ENCODE peak calls at places on chromosomes 2 and 18, in ten cellular contexts. One of them, this sample, is unnamed.

GRCh38 chr2:74333175-74333574 is 10.0 kb downstream of the SLC4A5 start:
- DNase-seq in HCT116: peak; percentile 19
- DNase-seq in astrocyte of the spinal cord: peak; percentile 39
- DNase-seq in hepatocyte: peak; percentile 10
- DNase-seq in astrocyte of the cerebellum: peak; percentile 11
- DNase-seq in A549: peak; percentile 54
- DNase-seq in CD8-positive, alpha-beta T cell: no peak
- DNase-seq in MM.1S: peak; percentile 11
- DNase-seq in lower lobe of right lung: no peak
- DNase-seq in tibial nerve: no peak
- DNase-seq in this sample: peak; percentile 66

GRCh38 chr2:178767099-178768060 is 39.8 kb downstream of the TTN start:
- DNase-seq in HCT116: no peak
- DNase-seq in astrocyte of the spinal cord: no peak
- DNase-seq in hepatocyte: no peak
- DNase-seq in astrocyte of the cerebellum: no peak
- DNase-seq in A549: no peak
- DNase-seq in CD8-positive, alpha-beta T cell: no peak
- DNase-seq in MM.1S: no peak
- DNase-seq in lower lobe of right lung: no peak
- DNase-seq in tibial nerve: no peak
- DNase-seq in this sample: no peak

GRCh38 chr2:189654641-189655040 is 6.6 kb upstream of the ASNSD1 start:
- DNase-seq in HCT116: no peak
- DNase-seq in astrocyte of the spinal cord: peak; percentile 55
- DNase-seq in hepatocyte: no peak
- DNase-seq in astrocyte of the cerebellum: no peak
- DNase-seq in A549: no peak
- DNase-seq in CD8-positive, alpha-beta T cell: no peak
- DNase-seq in MM.1S: no peak
- DNase-seq in lower lobe of right lung: no peak
- DNase-seq in tibial nerve: no peak
- DNase-seq in this sample: no peak

GRCh38 chr2:72181616-72182015 is 34.0 kb upstream of the CYP26B1 start:
- DNase-seq in HCT116: no peak
- DNase-seq in astrocyte of the spinal cord: no peak
- DNase-seq in hepatocyte: no peak
- DNase-seq in astrocyte of the cerebellum: no peak
- DNase-seq in A549: no peak
- DNase-seq in CD8-positive, alpha-beta T cell: no peak
- DNase-seq in MM.1S: no peak
- DNase-seq in lower lobe of right lung: no peak
- DNase-seq in tibial nerve: no peak
- DNase-seq in this sample: no peak

GRCh38 chr2:88180594-88181240 is 10.6 kb downstream of the THNSL2 start:
- DNase-seq in HCT116: no peak
- DNase-seq in astrocyte of the spinal cord: no peak
- DNase-seq in hepatocyte: no peak
- DNase-seq in astrocyte of the cerebellum: no peak
- DNase-seq in A549: peak; percentile 45
- DNase-seq in CD8-positive, alpha-beta T cell: no peak
- DNase-seq in MM.1S: no peak
- DNase-seq in lower lobe of right lung: no peak
- DNase-seq in tibial nerve: no peak
- DNase-seq in this sample: no peak

GRCh38 chr2:65710779-65711295 is 278.4 kb upstream of the SPRED2 start:
- DNase-seq in HCT116: peak; percentile 48
- DNase-seq in astrocyte of the spinal cord: no peak
- DNase-seq in hepatocyte: no peak
- DNase-seq in astrocyte of the cerebellum: no peak
- DNase-seq in A549: peak; percentile 30
- DNase-seq in CD8-positive, alpha-beta T cell: no peak
- DNase-seq in MM.1S: no peak
- DNase-seq in lower lobe of right lung: no peak
- DNase-seq in tibial nerve: no peak
- DNase-seq in this sample: peak; percentile 7

GRCh38 chr2:127637725-127638252 is 8.2 kb upstream of the GPR17 start:
- DNase-seq in HCT116: peak; percentile 13
- DNase-seq in astrocyte of the spinal cord: peak; percentile 66
- DNase-seq in hepatocyte: peak; percentile 58
- DNase-seq in astrocyte of the cerebellum: no peak
- DNase-seq in A549: peak; percentile 51
- DNase-seq in CD8-positive, alpha-beta T cell: no peak
- DNase-seq in MM.1S: no peak
- DNase-seq in lower lobe of right lung: no peak
- DNase-seq in tibial nerve: no peak
- DNase-seq in this sample: peak; percentile 88

GRCh38 chr2:1929962-1930361 is 185.6 kb upstream of the PXDN start:
- DNase-seq in HCT116: no peak
- DNase-seq in astrocyte of the spinal cord: no peak
- DNase-seq in hepatocyte: no peak
- DNase-seq in astrocyte of the cerebellum: no peak
- DNase-seq in A549: no peak
- DNase-seq in CD8-positive, alpha-beta T cell: no peak
- DNase-seq in MM.1S: no peak
- DNase-seq in lower lobe of right lung: no peak
- DNase-seq in tibial nerve: no peak
- DNase-seq in this sample: no peak

GRCh38 chr18:48780151-48781001 is 170.4 kb downstream of the SMAD7 start:
- DNase-seq in HCT116: no peak
- DNase-seq in astrocyte of the spinal cord: peak; percentile 32
- DNase-seq in hepatocyte: peak; percentile 62
- DNase-seq in astrocyte of the cerebellum: no peak
- DNase-seq in A549: no peak
- DNase-seq in CD8-positive, alpha-beta T cell: no peak
- DNase-seq in MM.1S: no peak
- DNase-seq in lower lobe of right lung: peak; percentile 43
- DNase-seq in tibial nerve: no peak
- DNase-seq in this sample: peak; percentile 50

GRCh38 chr2:109379507-109379906 is 234.3 kb downstream of the SEPTIN10 start:
- DNase-seq in HCT116: no peak
- DNase-seq in astrocyte of the spinal cord: peak; percentile 28
- DNase-seq in hepatocyte: no peak
- DNase-seq in astrocyte of the cerebellum: no peak
- DNase-seq in A549: no peak
- DNase-seq in CD8-positive, alpha-beta T cell: no peak
- DNase-seq in MM.1S: no peak
- DNase-seq in lower lobe of right lung: no peak
- DNase-seq in tibial nerve: no peak
- DNase-seq in this sample: no peak

GRCh38 chr2:144161061-144161460 is 358.9 kb downstream of the ZEB2 start:
- DNase-seq in HCT116: no peak
- DNase-seq in astrocyte of the spinal cord: no peak
- DNase-seq in hepatocyte: no peak
- DNase-seq in astrocyte of the cerebellum: no peak
- DNase-seq in A549: no peak
- DNase-seq in CD8-positive, alpha-beta T cell: no peak
- DNase-seq in MM.1S: no peak
- DNase-seq in lower lobe of right lung: no peak
- DNase-seq in tibial nerve: no peak
- DNase-seq in this sample: no peak

GRCh38 chr2:144166743-144167142 is 353.2 kb downstream of the ZEB2 start:
- DNase-seq in HCT116: no peak
- DNase-seq in astrocyte of the spinal cord: no peak
- DNase-seq in hepatocyte: no peak
- DNase-seq in astrocyte of the cerebellum: no peak
- DNase-seq in A549: no peak
- DNase-seq in CD8-positive, alpha-beta T cell: no peak
- DNase-seq in MM.1S: no peak
- DNase-seq in lower lobe of right lung: no peak
- DNase-seq in tibial nerve: no peak
- DNase-seq in this sample: peak; percentile 49

GRCh38 chr2:144165599-144166250 is 354.2 kb downstream of the ZEB2 start:
- DNase-seq in HCT116: no peak
- DNase-seq in astrocyte of the spinal cord: no peak
- DNase-seq in hepatocyte: no peak
- DNase-seq in astrocyte of the cerebellum: no peak
- DNase-seq in A549: no peak
- DNase-seq in CD8-positive, alpha-beta T cell: no peak
- DNase-seq in MM.1S: no peak
- DNase-seq in lower lobe of right lung: no peak
- DNase-seq in tibial nerve: no peak
- DNase-seq in this sample: no peak

GRCh38 chr2:144162652-144163051 is 357.3 kb downstream of the ZEB2 start:
- DNase-seq in HCT116: peak; percentile 7
- DNase-seq in astrocyte of the spinal cord: no peak
- DNase-seq in hepatocyte: peak; percentile 32
- DNase-seq in astrocyte of the cerebellum: no peak
- DNase-seq in A549: peak; percentile 35
- DNase-seq in CD8-positive, alpha-beta T cell: peak; percentile 26
- DNase-seq in MM.1S: peak; percentile 48
- DNase-seq in lower lobe of right lung: no peak
- DNase-seq in tibial nerve: no peak
- DNase-seq in this sample: peak; percentile 16

GRCh38 chr2:144163592-144163991 is 356.3 kb downstream of the ZEB2 start:
- DNase-seq in HCT116: no peak
- DNase-seq in astrocyte of the spinal cord: no peak
- DNase-seq in hepatocyte: peak; percentile 5
- DNase-seq in astrocyte of the cerebellum: no peak
- DNase-seq in A549: no peak
- DNase-seq in CD8-positive, alpha-beta T cell: no peak
- DNase-seq in MM.1S: no peak
- DNase-seq in lower lobe of right lung: no peak
- DNase-seq in tibial nerve: no peak
- DNase-seq in this sample: no peak
- TF ChIP-seq CTCF in HCT116: no peak
- TF ChIP-seq CTCF in astrocyte of the spinal cord: no peak
- TF ChIP-seq CTCF in hepatocyte: no peak
- TF ChIP-seq CTCF in astrocyte of the cerebellum: no peak
- TF ChIP-seq CTCF in A549: no peak
- TF ChIP-seq CTCF in CD8-positive, alpha-beta T cell: no peak
- TF ChIP-seq CTCF in MM.1S: no peak
- TF ChIP-seq CTCF in lower lobe of right lung: no peak
- TF ChIP-seq CTCF in tibial nerve: no peak
- TF ChIP-seq CTCF in this sample: no peak

GRCh38 chr2:101805146-101806088 is 107.9 kb downstream of the MAP4K4 start:
- DNase-seq in HCT116: no peak
- DNase-seq in astrocyte of the spinal cord: peak; percentile 69
- DNase-seq in hepatocyte: peak; percentile 62
- DNase-seq in astrocyte of the cerebellum: no peak
- DNase-seq in A549: peak; percentile 20
- DNase-seq in CD8-positive, alpha-beta T cell: no peak
- DNase-seq in MM.1S: no peak
- DNase-seq in lower lobe of right lung: no peak
- DNase-seq in tibial nerve: no peak
- DNase-seq in this sample: peak; percentile 84
- H3K4me3 ChIP-seq in HCT116: peak overlapping the region; percentile 18
- H3K4me3 ChIP-seq in astrocyte of the spinal cord: no peak overlapping the region
- H3K4me3 ChIP-seq in hepatocyte: no peak overlapping the region
- H3K4me3 ChIP-seq in astrocyte of the cerebellum: no peak overlapping the region
- H3K4me3 ChIP-seq in A549: peak overlapping the region; percentile 11
- H3K4me3 ChIP-seq in CD8-positive, alpha-beta T cell: no peak overlapping the region
- H3K4me3 ChIP-seq in MM.1S: no peak overlapping the region
- H3K4me3 ChIP-seq in lower lobe of right lung: no peak overlapping the region
- H3K4me3 ChIP-seq in tibial nerve: no peak overlapping the region
- H3K4me3 ChIP-seq in this sample: no peak overlapping the region

GRCh38 chr2:61277756-61278155 is 115.8 kb downstream of the C2orf74 start:
- DNase-seq in HCT116: no peak
- DNase-seq in astrocyte of the spinal cord: no peak
- DNase-seq in hepatocyte: no peak
- DNase-seq in astrocyte of the cerebellum: no peak
- DNase-seq in A549: no peak
- DNase-seq in CD8-positive, alpha-beta T cell: no peak
- DNase-seq in MM.1S: no peak
- DNase-seq in lower lobe of right lung: no peak
- DNase-seq in tibial nerve: no peak
- DNase-seq in this sample: no peak
- TF ChIP-seq CTCF in HCT116: no peak
- TF ChIP-seq CTCF in astrocyte of the spinal cord: no peak
- TF ChIP-seq CTCF in hepatocyte: no peak
- TF ChIP-seq CTCF in astrocyte of the cerebellum: no peak
- TF ChIP-seq CTCF in A549: no peak
- TF ChIP-seq CTCF in CD8-positive, alpha-beta T cell: no peak
- TF ChIP-seq CTCF in MM.1S: no peak
- TF ChIP-seq CTCF in lower lobe of right lung: no peak
- TF ChIP-seq CTCF in tibial nerve: no peak
- TF ChIP-seq CTCF in this sample: no peak

DNA sequence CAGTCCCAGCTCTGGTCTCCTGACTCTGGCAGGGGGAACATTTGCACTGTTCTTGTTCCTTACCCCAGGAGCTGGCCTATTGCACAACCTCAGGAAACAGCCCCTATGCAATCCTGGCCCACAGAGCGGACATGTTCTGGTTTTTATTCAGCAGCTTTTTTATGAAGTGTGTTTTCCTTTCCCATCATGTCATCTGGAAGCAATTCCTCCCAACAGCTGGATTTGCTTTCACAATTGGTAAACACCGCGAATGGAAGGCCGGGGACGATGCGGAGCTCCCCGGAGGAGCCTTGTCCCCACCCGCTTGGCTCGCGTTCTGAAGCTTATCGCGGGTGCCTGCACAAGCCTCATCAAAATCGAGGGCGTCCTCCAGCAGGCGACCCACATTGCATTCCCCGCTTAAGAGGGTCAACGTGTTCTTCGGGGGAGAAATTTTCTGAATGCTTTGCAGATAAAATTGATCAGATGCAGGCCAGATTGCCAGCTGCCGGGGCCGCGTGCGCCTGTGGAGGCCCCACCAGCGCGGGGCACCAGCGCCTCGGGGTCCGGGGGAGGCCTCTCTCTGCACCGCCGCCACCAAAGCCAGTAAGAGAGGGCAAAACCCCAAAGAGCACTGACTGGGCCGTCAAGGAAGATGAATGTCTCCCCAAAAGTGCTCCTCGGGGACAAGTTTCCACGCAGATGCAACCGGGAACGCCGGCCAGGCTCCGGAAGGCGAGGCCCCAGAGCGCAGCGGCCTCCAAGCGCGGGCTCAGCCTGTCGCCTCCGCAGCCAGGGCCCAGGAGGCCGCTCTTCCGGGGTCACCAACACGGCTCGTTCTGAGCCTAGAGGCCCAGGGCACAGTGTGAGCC is 60.3 kb upstream of the SP3 start:
- DNase-seq in HCT116: no peak
- DNase-seq in astrocyte of the spinal cord: peak; percentile 86
- DNase-seq in hepatocyte: peak; percentile 76
- DNase-seq in astrocyte of the cerebellum: peak; percentile 83
- DNase-seq in A549: no peak
- DNase-seq in CD8-positive, alpha-beta T cell: no peak
- DNase-seq in MM.1S: no peak
- DNase-seq in lower lobe of right lung: peak; percentile 78
- DNase-seq in tibial nerve: peak; percentile 92
- DNase-seq in this sample: peak; percentile 97
- H3K4me3 ChIP-seq in HCT116: no peak overlapping the region
- H3K4me3 ChIP-seq in astrocyte of the spinal cord: no peak overlapping the region
- H3K4me3 ChIP-seq in hepatocyte: no peak overlapping the region
- H3K4me3 ChIP-seq in astrocyte of the cerebellum: no peak overlapping the region
- H3K4me3 ChIP-seq in A549: no peak overlapping the region
- H3K4me3 ChIP-seq in CD8-positive, alpha-beta T cell: no peak overlapping the region
- H3K4me3 ChIP-seq in MM.1S: no peak overlapping the region
- H3K4me3 ChIP-seq in lower lobe of right lung: peak overlapping the region; percentile 15
- H3K4me3 ChIP-seq in tibial nerve: peak overlapping the region; percentile 25
- H3K4me3 ChIP-seq in this sample: no peak overlapping the region